ENCODE peak calls at places on chromosome 1, in eight cellular contexts. D is testis, S is T47D, W is choroid plexus epithelial cell, I is C1 segment of cervical spinal cord, Z is upper lobe of left lung, B is anterior cingulate cortex, Y is neural crest cell. L is an unnamed sample.

GRCh38 chr1:31572323-31573104 is 3.8 kb upstream of the TINAGL1 start:
- DNase-seq in D (no peak), S (no peak), W (peak), I (no peak), Z (no peak), B (no peak), Y (no peak), L (no peak)

GRCh38 chr1:46418976-46419375 is 24.9 kb downstream of the FAAH start:
- DNase-seq in D (no peak), S (no peak), W (no peak), I (no peak), Z (no peak), B (no peak), Y (no peak), L (no peak)

GRCh38 chr1:119787776-119788175 is 19.1 kb upstream of the HMGCS2 start:
- DNase-seq in D (no peak), S (no peak), W (peak), I (no peak), Z (no peak), B (no peak), Y (no peak), L (no peak)

GRCh38 chr1:174743654-174744561 is 255.8 kb upstream of the CACYBP start:
- DNase-seq in D (no peak), S (no peak), W (peak), I (no peak), Z (no peak), B (no peak), Y (no peak), L (no peak)

GRCh38 chr1:36161656-36162531 is 5.9 kb downstream of the MAP7D1 start:
- DNase-seq in D (no peak), S (no peak), W (peak), I (peak), Z (no peak), B (no peak), Y (no peak), L (no peak)

GRCh38 chr1:112346802-112347350 is 49.1 kb upstream of the CTTNBP2NL start:
- DNase-seq in D (no peak), S (no peak), W (no peak), I (no peak), Z (no peak), B (no peak), Y (no peak), L (no peak)

GRCh38 chr1:60390593-60391282 is 317.2 kb upstream of the C1orf87 start:
- DNase-seq in D (no peak), S (no peak), W (no peak), I (no peak), Z (no peak), B (no peak), Y (no peak), L (no peak)

GRCh38 chr1:201140941-201141260 is 13.4 kb downstream of the TMEM9 start:
- DNase-seq in D (no peak), S (no peak), W (no peak), I (no peak), Z (no peak), B (no peak), Y (no peak), L (no peak)

GRCh38 chr1:185279571-185279970 is 37.5 kb downstream of the IVNS1ABP start:
- DNase-seq in D (no peak), S (no peak), W (peak), I (no peak), Z (no peak), B (no peak), Y (no peak), L (no peak)

GRCh38 chr1:150409504-150410362 is 45.8 kb downstream of the RPRD2 start:
- DNase-seq in D (no peak), S (no peak), W (no peak), I (no peak), Z (no peak), B (no peak), Y (no peak), L (no peak)

GRCh38 chr1:67612690-67613322 is 72.2 kb upstream of the GADD45A start:
- DNase-seq in D (peak), S (no peak), W (no peak), I (no peak), Z (no peak), B (no peak), Y (no peak), L (no peak)

GRCh38 chr1:56029329-56030003 is 549.9 kb downstream of the PLPP3 start:
- DNase-seq in D (no peak), S (no peak), W (no peak), I (no peak), Z (no peak), B (no peak), Y (no peak), L (no peak)

GRCh38 chr1:21307663-21308062 is 17.4 kb upstream of the ECE1 start:
- DNase-seq in D (no peak), S (no peak), W (no peak), I (no peak), Z (no peak), B (no peak), Y (no peak), L (no peak)

GRCh38 chr1:9127395-9128160 is 1.3 kb downstream of the GPR157 start:
- DNase-seq in D (peak), S (no peak), W (no peak), I (no peak), Z (no peak), B (no peak), Y (no peak), L (peak)

GRCh38 chr1:117697220-117697781 is 91.5 kb downstream of the TENT5C start:
- DNase-seq in D (no peak), S (no peak), W (no peak), I (no peak), Z (no peak), B (no peak), Y (no peak), L (no peak)

GRCh38 chr1:220702733-220703704 is 12.9 kb downstream of the C1orf115 start:
- DNase-seq in D (no peak), S (no peak), W (no peak), I (no peak), Z (no peak), B (no peak), Y (no peak), L (no peak)

GRCh38 chr1:18297896-18298648 is 182.7 kb upstream of the KLHDC7A start:
- DNase-seq in D (no peak), S (no peak), W (no peak), I (no peak), Z (no peak), B (no peak), Y (no peak), L (no peak)

GRCh38 chr1:35557118-35557610 is at the start of gene KIAA0319L:
- DNase-seq in D (peak), S (peak), W (no peak), I (peak), Z (peak), B (peak), Y (peak), L (peak)

GRCh38 chr1:100794719-100795645 is 75.4 kb downstream of the VCAM1 start:
- DNase-seq in D (no peak), S (no peak), W (peak), I (no peak), Z (no peak), B (no peak), Y (no peak), L (no peak)

GRCh38 chr1:41349361-41350054 is 11.7 kb upstream of the FOXO6 start:
- DNase-seq in D (no peak), S (no peak), W (no peak), I (no peak), Z (no peak), B (no peak), Y (no peak), L (no peak)